ENCODE peak calls at places on chromosome 16, in nine cellular contexts. W, Q, Y, U, V, K, N, M and Z are unnamed samples.
A peak's percentile ranks its signal among the peaks of the same experiment; 100 is the strongest.

GRCh38 chr16:825298-826061 is 24.9 kb upstream of the GNG13 start:
- DNase-seq in W (no peak), Q (no peak), Y (peak; percentile 59), U (no peak), V (no peak), K (no peak), N (no peak), M (no peak), Z (no peak)

GRCh38 chr16:84085774-84086173 is 31.0 kb downstream of the MBTPS1 start:
- DNase-seq in W (no peak), Q (no peak), Y (no peak), U (no peak), V (no peak), K (no peak), N (no peak), M (no peak), Z (no peak)

GRCh38 chr16:90019543-90020259 is 445 bp upstream of the DBNDD1 start:
- DNase-seq in W (peak; percentile 44), Q (peak; percentile 61), Y (peak; percentile 80), U (peak; percentile 44), V (peak; percentile 58), K (no peak), N (peak; percentile 59), M (peak; percentile 26), Z (peak; percentile 80)

GRCh38 chr16:70746040-70746707 is 54.8 kb downstream of the VAC14 start:
- DNase-seq in W (no peak), Q (no peak), Y (peak; percentile 99), U (peak; percentile 73), V (no peak), K (peak; percentile 77), N (no peak), M (peak; percentile 83), Z (peak; percentile 84)

GRCh38 chr16:88963583-88963982 is 13.4 kb downstream of the CBFA2T3 start:
- DNase-seq in W (no peak), Q (no peak), Y (no peak), U (peak; percentile 3), V (no peak), K (no peak), N (no peak), M (no peak), Z (no peak)

GRCh38 chr16:12410842-12411490 is 392.7 kb downstream of the CPPED1 start:
- DNase-seq in W (no peak), Q (no peak), Y (no peak), U (no peak), V (no peak), K (no peak), N (no peak), M (no peak), Z (no peak)

GRCh38 chr16:12573730-12574383 is 229.8 kb downstream of the CPPED1 start:
- DNase-seq in W (peak; percentile 54), Q (no peak), Y (peak; percentile 43), U (peak; percentile 61), V (no peak), K (no peak), N (peak; percentile 30), M (peak; percentile 54), Z (no peak)

GRCh38 chr16:29645699-29646187 is 17.3 kb upstream of the SPN start:
- DNase-seq in W (no peak), Q (no peak), Y (no peak), U (no peak), V (no peak), K (no peak), N (no peak), M (peak; percentile 25), Z (no peak)

GRCh38 chr16:12516621-12517309 is 286.9 kb downstream of the CPPED1 start:
- DNase-seq in W (no peak), Q (no peak), Y (no peak), U (no peak), V (no peak), K (no peak), N (no peak), M (no peak), Z (no peak)

GRCh38 chr16:84357191-84357651 is 11.1 kb upstream of the ATP2C2 start:
- DNase-seq in W (no peak), Q (no peak), Y (peak; percentile 30), U (peak; percentile 81), V (no peak), K (no peak), N (no peak), M (no peak), Z (peak; percentile 65)

GRCh38 chr16:89557230-89557935 is 3.1 kb upstream of the RPL13 start:
- DNase-seq in W (peak; percentile 80), Q (peak; percentile 59), Y (peak; percentile 85), U (peak; percentile 60), V (no peak), K (peak; percentile 61), N (peak; percentile 79), M (peak; percentile 80), Z (peak; percentile 42)

GRCh38 chr16:64754279-64754678 is 367.6 kb downstream of the CDH11 start:
- DNase-seq in W (no peak), Q (no peak), Y (peak; percentile 19), U (no peak), V (no peak), K (no peak), N (no peak), M (no peak), Z (peak; percentile 45)

GRCh38 chr16:88086571-88087516 is 135.6 kb downstream of the BANP start:
- DNase-seq in W (no peak), Q (no peak), Y (peak; percentile 47), U (no peak), V (no peak), K (no peak), N (no peak), M (no peak), Z (no peak)

GRCh38 chr16:67481561-67482259 is 753 bp upstream of the ATP6V0D1 start:
- DNase-seq in W (no peak), Q (no peak), Y (peak; percentile 60), U (no peak), V (no peak), K (peak; percentile 51), N (peak; percentile 29), M (peak; percentile 67), Z (peak; percentile 39)

GRCh38 chr16:79099701-79100100 is 500.8 kb downstream of the MAF start:
- DNase-seq in W (no peak), Q (no peak), Y (no peak), U (no peak), V (no peak), K (no peak), N (no peak), M (no peak), Z (no peak)

GRCh38 chr16:4318171-4318910 is 2.5 kb downstream of the GLIS2 start:
- DNase-seq in W (no peak), Q (no peak), Y (no peak), U (no peak), V (no peak), K (no peak), N (no peak), M (no peak), Z (peak; percentile 33)

GRCh38 chr16:24253192-24253591 is 2.9 kb upstream of the CACNG3 start:
- DNase-seq in W (peak; percentile 11), Q (no peak), Y (peak; percentile 55), U (peak; percentile 51), V (peak; percentile 51), K (no peak), N (peak; percentile 1), M (peak; percentile 29), Z (no peak)

GRCh38 chr16:49858200-49859129 is 2.6 kb upstream of the ZNF423 start:
- DNase-seq in W (peak; percentile 48), Q (peak; percentile 32), Y (peak; percentile 51), U (no peak), V (no peak), K (no peak), N (peak; percentile 11), M (peak; percentile 47), Z (peak; percentile 37)

GRCh38 chr16:85507342-85507741 is 105.8 kb upstream of the GSE1 start:
- DNase-seq in W (no peak), Q (no peak), Y (no peak), U (no peak), V (no peak), K (no peak), N (no peak), M (no peak), Z (no peak)

GRCh38 chr16:80989801-80990200 is 16.9 kb downstream of the CMC2 start:
- DNase-seq in W (no peak), Q (no peak), Y (peak; percentile 20), U (peak; percentile 11), V (no peak), K (no peak), N (no peak), M (no peak), Z (no peak)

GRCh38 chr16:81861503-81861902 is 82.4 kb downstream of the PLCG2 start:
- DNase-seq in W (no peak), Q (no peak), Y (peak; percentile 3), U (peak; percentile 22), V (no peak), K (no peak), N (no peak), M (no peak), Z (no peak)

GRCh38 chr16:31001507-31002251 is 8.8 kb downstream of the STX1B start:
- DNase-seq in W (no peak), Q (no peak), Y (no peak), U (no peak), V (no peak), K (no peak), N (no peak), M (no peak), Z (no peak)

GRCh38 chr16:29029168-29029994 is 44.5 kb downstream of the LAT start:
- DNase-seq in W (peak; percentile 88), Q (no peak), Y (peak; percentile 99), U (peak; percentile 86), V (no peak), K (no peak), N (peak; percentile 73), M (peak; percentile 95), Z (peak; percentile 96)

GRCh38 chr16:79593074-79593531 is 7.4 kb downstream of the MAF start:
- DNase-seq in W (no peak), Q (no peak), Y (no peak), U (no peak), V (no peak), K (peak; percentile 38), N (no peak), M (no peak), Z (no peak)

GRCh38 chr16:27486344-27486743 is 63.4 kb downstream of the GTF3C1 start:
- DNase-seq in W (no peak), Q (no peak), Y (no peak), U (no peak), V (no peak), K (no peak), N (no peak), M (no peak), Z (no peak)